ENCODE peak calls at places on chromosome 22, in four cellular contexts. R is H1, L is IMR-90, K is mesenchymal stem cell. C is an unnamed sample.
A peak's percentile ranks its signal among the peaks of the same experiment; 100 is the strongest.

GRCh38 chr22:19679476-19680099 is 34.7 kb upstream of the SEPTIN5 start:
- DNase-seq in R (no peak), L (no peak), K (peak; percentile 2), C (no peak)

GRCh38 chr22:18954941-18955571 is 19.0 kb upstream of the PRODH start:
- DNase-seq in R (no peak), L (no peak), K (no peak), C (no peak)

GRCh38 chr22:41092847-41093371 is 517 bp downstream of the EP300 start:
- DNase-seq in R (no peak), L (peak; percentile 20), K (peak; percentile 58), C (no peak)

GRCh38 chr22:36350751-36351594 is 36.8 kb downstream of the MYH9 start:
- DNase-seq in R (no peak), L (peak; percentile 75), K (peak; percentile 89), C (no peak)

GRCh38 chr22:23781533-23781932 is 5.2 kb upstream of the SMARCB1 start:
- DNase-seq in R (no peak), L (peak; percentile 65), K (peak; percentile 55), C (no peak)

GRCh38 chr22:46436595-46437163 is 100.7 kb downstream of the CELSR1 start:
- DNase-seq in R (no peak), L (peak; percentile 63), K (no peak), C (no peak)

GRCh38 chr22:23386822-23387580 is 193.1 kb downstream of the IGLL1 start:
- DNase-seq in R (no peak), L (no peak), K (no peak), C (no peak)

GRCh38 chr22:20249797-20250354 is 18.2 kb downstream of the RTN4R start:
- DNase-seq in R (no peak), L (peak; percentile 39), K (no peak), C (no peak)

GRCh38 chr22:22343603-22344276 is 99.2 kb downstream of the VPREB1 start:
- DNase-seq in R (no peak), L (no peak), K (no peak), C (no peak)

GRCh38 chr22:24819941-24820461 is 14.0 kb downstream of the SGSM1 start:
- DNase-seq in R (no peak), L (no peak), K (no peak), C (no peak)

GRCh38 chr22:40498454-40499186 is 128.2 kb downstream of the SGSM3 start:
- DNase-seq in R (peak; percentile 49), L (peak; percentile 97), K (peak; percentile 94), C (no peak)

GRCh38 chr22:38317995-38318715 is 922 bp upstream of the CSNK1E start:
- DNase-seq in R (no peak), L (peak; percentile 93), K (peak; percentile 97), C (no peak)

GRCh38 chr22:22043296-22044078 is 60.9 kb upstream of the TOP3B start:
- DNase-seq in R (no peak), L (no peak), K (no peak), C (no peak)

GRCh38 chr22:26949193-26949592 is 291.8 kb downstream of the MIAT start:
- DNase-seq in R (no peak), L (peak; percentile 19), K (peak; percentile 34), C (no peak)

GRCh38 chr22:19871845-19872778 is 17.4 kb upstream of the GNB1L start:
- DNase-seq in R (no peak), L (no peak), K (no peak), C (no peak)

GRCh38 chr22:46124383-46125144 is 25.8 kb upstream of the PPARA start:
- DNase-seq in R (no peak), L (no peak), K (no peak), C (no peak)

GRCh38 chr22:37739000-37739399 is 42.2 kb downstream of the TRIOBP start:
- DNase-seq in R (no peak), L (peak; percentile 87), K (peak; percentile 60), C (no peak)

GRCh38 chr22:29081499-29082236 is 8.8 kb downstream of the KREMEN1 start:
- DNase-seq in R (no peak), L (no peak), K (no peak), C (no peak)

GRCh38 chr22:46061431-46062231 is 84.7 kb upstream of the WNT7B start:
- DNase-seq in R (no peak), L (no peak), K (no peak), C (peak; percentile 91)

GRCh38 chr22:44389926-44390925 is 77.5 kb upstream of the SHISAL1 start:
- DNase-seq in R (no peak), L (no peak), K (no peak), C (no peak)

GRCh38 chr22:24474221-24474620 is 20.9 kb upstream of the UPB1 start:
- DNase-seq in R (no peak), L (peak; percentile 92), K (peak; percentile 89), C (no peak)

GRCh38 chr22:37138879-37139561 is 10.7 kb downstream of the IL2RB start:
- DNase-seq in R (no peak), L (no peak), K (peak; percentile 63), C (no peak)

GRCh38 chr22:19705181-19705934 is 8.9 kb upstream of the SEPTIN5 start:
- DNase-seq in R (peak; percentile 91), L (no peak), K (no peak), C (no peak)

GRCh38 chr22:27377501-27377900 is 424.1 kb downstream of the MN1 start:
- DNase-seq in R (no peak), L (no peak), K (no peak), C (no peak)

GRCh38 chr22:19793161-19793560 is 32.6 kb downstream of the TBX1 start:
- DNase-seq in R (no peak), L (no peak), K (no peak), C (no peak)

GRCh38 chr22:25718109-25718830 is 23.7 kb upstream of the MYO18B start:
- DNase-seq in R (no peak), L (no peak), K (no peak), C (no peak)

GRCh38 chr22:39674536-39674935 is 104.0 kb downstream of the CACNA1I start:
- DNase-seq in R (no peak), L (peak; percentile 26), K (peak; percentile 6), C (no peak)

GRCh38 chr22:44567846-44568493 is 69.9 kb upstream of the RTL6 start:
- DNase-seq in R (no peak), L (peak; percentile 39), K (peak; percentile 43), C (no peak)

GRCh38 chr22:24937114-24937513 is 9.4 kb downstream of the LHFPL7 start:
- DNase-seq in R (no peak), L (no peak), K (peak; percentile 42), C (no peak)

GRCh38 chr22:29784451-29785361 is 17.5 kb downstream of the UQCR10 start:
- DNase-seq in R (no peak), L (peak; percentile 18), K (no peak), C (no peak)

GRCh38 chr22:43755452-43755851 is 56.7 kb downstream of the EFCAB6 start:
- DNase-seq in R (no peak), L (no peak), K (no peak), C (no peak)

GRCh38 chr22:45009881-45010531 is at the start of gene PHF21B:
- DNase-seq in R (no peak), L (peak; percentile 22), K (peak; percentile 38), C (peak; percentile 86)

GRCh38 chr22:27278986-27279385 is 522.6 kb downstream of the MN1 start:
- DNase-seq in R (no peak), L (no peak), K (no peak), C (no peak)

GRCh38 chr22:46068908-46069481 is 81.3 kb upstream of the PPARA start:
- DNase-seq in R (no peak), L (peak; percentile 49), K (peak; percentile 14), C (no peak)

DNA sequence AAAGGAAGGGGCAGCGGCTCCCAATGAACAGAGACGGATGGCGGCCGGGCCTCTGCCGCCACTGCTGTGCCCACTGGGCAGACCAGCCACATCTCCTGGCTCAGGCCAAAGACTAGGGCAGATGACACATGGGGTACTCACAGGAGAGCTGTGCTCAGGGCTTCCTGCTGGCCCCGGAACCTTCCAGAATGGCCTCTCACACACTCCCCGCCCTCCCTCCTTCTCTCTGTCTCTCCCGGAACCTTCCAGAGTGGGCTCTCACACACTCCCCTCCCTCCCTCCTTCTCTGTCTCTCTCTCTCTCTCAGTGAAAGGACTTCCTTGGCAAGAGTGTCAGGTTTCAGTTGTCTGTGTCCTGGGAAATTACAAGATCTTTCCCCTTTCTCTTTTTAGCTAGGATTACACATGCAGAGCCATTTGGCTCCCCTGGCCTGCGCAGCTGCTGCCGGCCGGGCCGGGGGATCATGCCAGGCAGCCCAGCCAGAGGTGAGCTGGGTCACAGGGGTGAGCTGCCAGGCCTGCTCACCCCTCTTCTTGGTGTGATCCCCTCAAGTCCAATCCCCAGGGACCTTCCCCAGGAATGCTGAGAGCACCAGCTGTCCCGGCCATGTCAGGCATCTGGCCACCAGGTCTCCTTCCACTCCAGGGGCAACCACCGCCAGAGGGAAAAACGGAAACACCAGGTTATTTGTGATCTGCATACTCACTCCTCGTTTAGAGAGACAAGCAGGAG is 45.3 kb upstream of the ADA2 start:
- DNase-seq in R (no peak), L (peak; percentile 30), K (peak; percentile 40), C (no peak)
- H3K14ac ChIP-seq in R (peak overlapping the region; percentile 0), L (no peak overlapping the region), K (no peak overlapping the region), C (no peak overlapping the region)

GRCh38 chr22:31605851-31606585 is 56.0 kb downstream of the PISD start:
- DNase-seq in R (no peak), L (no peak), K (no peak), C (no peak)

GRCh38 chr22:31604746-31605705 is 57.0 kb downstream of the PISD start:
- DNase-seq in R (no peak), L (no peak), K (no peak), C (no peak)

GRCh38 chr22:31603081-31603525 is 58.9 kb downstream of the PISD start:
- DNase-seq in R (no peak), L (no peak), K (no peak), C (no peak)

GRCh38 chr22:31604137-31604705 is 57.8 kb downstream of the PISD start:
- DNase-seq in R (no peak), L (no peak), K (no peak), C (no peak)

GRCh38 chr22:31603574-31603973 is 58.4 kb downstream of the PISD start:
- DNase-seq in R (no peak), L (no peak), K (no peak), C (no peak)
- H3K14ac ChIP-seq in R (no peak overlapping the region), L (peak overlapping the region; percentile 69), K (peak overlapping the region; percentile 5), C (no peak overlapping the region)

GRCh38 chr22:42414565-42415298 is 17.5 kb downstream of the NFAM1 start:
- DNase-seq in R (no peak), L (no peak), K (no peak), C (no peak)
- H3K14ac ChIP-seq in R (no peak overlapping the region), L (no peak overlapping the region), K (no peak overlapping the region), C (no peak overlapping the region)

GRCh38 chr22:42417645-42418303 is 14.4 kb downstream of the NFAM1 start:
- DNase-seq in R (no peak), L (no peak), K (no peak), C (no peak)

GRCh38 chr22:42416671-42417230 is 15.5 kb downstream of the NFAM1 start:
- DNase-seq in R (no peak), L (no peak), K (no peak), C (no peak)

GRCh38 chr22:42418811-42419243 is 13.4 kb downstream of the NFAM1 start:
- DNase-seq in R (no peak), L (no peak), K (no peak), C (no peak)

DNA sequence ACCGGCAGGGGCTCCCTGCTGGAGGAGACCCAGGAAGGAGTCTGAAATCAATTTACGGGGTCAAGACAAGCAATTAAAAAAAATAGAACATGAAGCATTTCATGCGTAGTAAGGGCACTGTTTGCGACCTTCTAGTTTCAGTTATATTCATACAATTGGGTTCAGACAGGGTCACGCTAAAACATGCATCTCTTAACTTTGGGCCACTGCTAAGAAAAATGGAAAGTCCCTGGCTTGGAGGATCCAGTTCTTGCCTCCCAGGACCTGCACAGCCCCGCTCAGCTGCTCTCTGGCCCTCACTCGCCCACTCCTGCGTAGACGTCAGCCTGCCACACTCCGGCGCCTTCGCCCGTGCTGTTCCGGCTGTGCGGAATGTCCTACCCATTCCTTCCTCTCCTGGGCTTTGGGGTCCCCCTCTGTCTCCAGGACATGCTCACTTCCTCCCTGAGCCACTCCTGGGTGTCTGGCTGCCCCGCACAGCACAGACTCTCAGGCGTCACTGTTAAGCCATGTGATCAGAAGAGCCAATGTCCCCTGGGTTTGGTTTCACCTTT is 12.8 kb downstream of the NFAM1 start:
- DNase-seq in R (no peak), L (no peak), K (no peak), C (no peak)
- H3K14ac ChIP-seq in R (no peak overlapping the region), L (no peak overlapping the region), K (no peak overlapping the region), C (no peak overlapping the region)

C was measured in neuronal stem cell.